ENCODE peak calls at places on chromosome 16, in seven cellular contexts. One of them, this sample, is unnamed.

GRCh38 chr16:57131351-57131970 is 39.1 kb downstream of the CPNE2 start:
- DNase-seq in A549: no peak
- DNase-seq in H1: no peak
- DNase-seq in ovary: no peak
- DNase-seq in sigmoid colon: peak; percentile 65
- DNase-seq in transverse colon: no peak
- DNase-seq in suprapubic skin: no peak
- DNase-seq in this sample: no peak

GRCh38 chr16:26665166-26665939 is 401.4 kb upstream of the C16orf82 start:
- DNase-seq in suprapubic skin: no peak
- DNase-seq in A549: no peak
- DNase-seq in transverse colon: no peak
- DNase-seq in H1: no peak
- DNase-seq in sigmoid colon: no peak
- DNase-seq in ovary: no peak
- DNase-seq in this sample: no peak

GRCh38 chr16:66949472-66949871 is 11.6 kb upstream of the CES3 start:
- DNase-seq in ovary: no peak
- DNase-seq in H1: no peak
- DNase-seq in A549: no peak
- DNase-seq in suprapubic skin: no peak
- DNase-seq in sigmoid colon: no peak
- DNase-seq in transverse colon: no peak
- DNase-seq in this sample: no peak

GRCh38 chr16:64308721-64309120 is 813.1 kb downstream of the CDH11 start:
- DNase-seq in A549: no peak
- DNase-seq in transverse colon: no peak
- DNase-seq in ovary: no peak
- DNase-seq in suprapubic skin: no peak
- DNase-seq in H1: no peak
- DNase-seq in sigmoid colon: no peak
- DNase-seq in this sample: no peak

GRCh38 chr16:46972971-46973456 is 460 bp downstream of the DNAJA2 start:
- DNase-seq in H1: peak; percentile 55
- DNase-seq in transverse colon: peak; percentile 50
- DNase-seq in sigmoid colon: peak; percentile 65
- DNase-seq in ovary: no peak
- DNase-seq in suprapubic skin: peak; percentile 80
- DNase-seq in A549: no peak
- DNase-seq in this sample: no peak

GRCh38 chr16:19375561-19376158 is 42.0 kb upstream of the TMC5 start:
- DNase-seq in suprapubic skin: no peak
- DNase-seq in H1: no peak
- DNase-seq in ovary: peak; percentile 38
- DNase-seq in A549: peak; percentile 70
- DNase-seq in transverse colon: peak; percentile 40
- DNase-seq in sigmoid colon: no peak
- DNase-seq in this sample: no peak

GRCh38 chr16:14036869-14037268 is 34.2 kb upstream of the MRTFB start:
- DNase-seq in transverse colon: no peak
- DNase-seq in suprapubic skin: no peak
- DNase-seq in ovary: no peak
- DNase-seq in H1: no peak
- DNase-seq in A549: no peak
- DNase-seq in sigmoid colon: no peak
- DNase-seq in this sample: no peak

GRCh38 chr16:47063011-47063724 is 80.6 kb downstream of the NETO2 start:
- DNase-seq in ovary: peak; percentile 12
- DNase-seq in suprapubic skin: no peak
- DNase-seq in A549: no peak
- DNase-seq in H1: no peak
- DNase-seq in sigmoid colon: peak; percentile 28
- DNase-seq in transverse colon: no peak
- DNase-seq in this sample: no peak

GRCh38 chr16:3022208-3022696 is 1.5 kb downstream of the HCFC1R1 start:
- DNase-seq in suprapubic skin: peak; percentile 95
- DNase-seq in ovary: peak; percentile 94
- DNase-seq in sigmoid colon: peak; percentile 96
- DNase-seq in transverse colon: peak; percentile 88
- DNase-seq in A549: peak; percentile 93
- DNase-seq in H1: peak; percentile 79
- DNase-seq in this sample: peak; percentile 87

GRCh38 chr16:50778284-50779163 is 36.6 kb downstream of the CYLD start:
- DNase-seq in suprapubic skin: no peak
- DNase-seq in sigmoid colon: no peak
- DNase-seq in ovary: no peak
- DNase-seq in transverse colon: no peak
- DNase-seq in A549: no peak
- DNase-seq in H1: no peak
- DNase-seq in this sample: no peak

GRCh38 chr16:65005696-65006095 is 116.2 kb downstream of the CDH11 start:
- DNase-seq in suprapubic skin: no peak
- DNase-seq in ovary: no peak
- DNase-seq in sigmoid colon: no peak
- DNase-seq in H1: no peak
- DNase-seq in A549: no peak
- DNase-seq in transverse colon: no peak
- DNase-seq in this sample: no peak

GRCh38 chr16:83802559-83802958 is 5.2 kb upstream of the HSBP1 start:
- DNase-seq in sigmoid colon: no peak
- DNase-seq in A549: no peak
- DNase-seq in H1: no peak
- DNase-seq in ovary: no peak
- DNase-seq in transverse colon: no peak
- DNase-seq in suprapubic skin: no peak
- DNase-seq in this sample: no peak

DNA sequence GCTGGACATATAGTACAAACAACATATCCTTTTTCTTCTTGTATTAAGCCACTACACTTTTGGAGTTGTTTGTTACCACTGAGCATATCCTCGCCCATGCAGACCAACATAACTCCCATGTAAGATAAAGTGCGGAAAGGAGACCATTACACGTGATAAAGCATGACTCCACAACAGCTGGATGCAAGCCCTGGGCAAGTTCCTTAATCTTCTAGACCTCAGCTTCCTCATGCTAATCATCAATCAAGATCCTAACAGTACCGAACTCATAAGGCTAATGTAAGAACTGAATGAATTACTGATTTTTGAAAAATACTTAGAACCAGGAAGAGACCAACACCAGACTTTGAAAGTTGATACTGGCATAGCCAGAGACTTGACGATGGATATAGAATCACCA is 47.0 kb upstream of the GSG1L start:
- DNase-seq in sigmoid colon: no peak
- DNase-seq in transverse colon: no peak
- DNase-seq in ovary: no peak
- DNase-seq in H1: no peak
- DNase-seq in A549: no peak
- DNase-seq in suprapubic skin: no peak
- DNase-seq in this sample: peak; percentile 25
- TF ChIP-seq EP300 in sigmoid colon: no peak
- TF ChIP-seq EP300 in transverse colon: no peak
- TF ChIP-seq EP300 in ovary: no peak
- TF ChIP-seq EP300 in H1: no peak
- TF ChIP-seq EP300 in A549: no peak
- TF ChIP-seq EP300 in suprapubic skin: no peak
- TF ChIP-seq EP300 in this sample: no peak

DNA sequence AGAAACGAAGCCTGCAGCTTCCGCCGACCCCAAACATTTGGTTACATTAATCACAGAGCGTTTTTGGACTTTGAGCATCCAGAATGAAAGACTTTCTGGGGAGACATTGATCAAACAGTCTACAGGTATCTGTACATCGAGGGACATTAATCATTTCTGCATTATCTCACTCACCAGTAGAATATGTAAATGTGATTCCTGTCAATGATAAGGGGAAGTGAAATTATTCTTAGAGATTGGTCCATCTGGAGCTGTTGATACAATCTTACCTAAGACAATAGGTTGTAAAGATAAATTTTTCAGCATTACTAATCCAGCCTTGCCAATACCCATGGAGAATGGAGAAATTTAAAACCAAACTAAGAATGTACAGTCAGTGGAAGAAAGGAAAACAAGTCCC is 103.5 kb upstream of the IRX3 start:
- DNase-seq in H1: no peak
- DNase-seq in sigmoid colon: no peak
- DNase-seq in transverse colon: no peak
- DNase-seq in suprapubic skin: peak; percentile 23
- DNase-seq in ovary: no peak
- DNase-seq in A549: no peak
- DNase-seq in this sample: no peak
- TF ChIP-seq EP300 in H1: no peak
- TF ChIP-seq EP300 in sigmoid colon: no peak
- TF ChIP-seq EP300 in transverse colon: no peak
- TF ChIP-seq EP300 in suprapubic skin: no peak
- TF ChIP-seq EP300 in ovary: no peak
- TF ChIP-seq EP300 in A549: no peak
- TF ChIP-seq EP300 in this sample: no peak

GRCh38 chr16:59030923-59031485 is 296.9 kb upstream of the GOT2 start:
- DNase-seq in H1: no peak
- DNase-seq in transverse colon: no peak
- DNase-seq in sigmoid colon: no peak
- DNase-seq in suprapubic skin: no peak
- DNase-seq in ovary: no peak
- DNase-seq in A549: no peak
- DNase-seq in this sample: no peak
- TF ChIP-seq EP300 in H1: no peak
- TF ChIP-seq EP300 in transverse colon: no peak
- TF ChIP-seq EP300 in sigmoid colon: no peak
- TF ChIP-seq EP300 in suprapubic skin: no peak
- TF ChIP-seq EP300 in ovary: no peak
- TF ChIP-seq EP300 in A549: no peak
- TF ChIP-seq EP300 in this sample: no peak

GRCh38 chr16:61596648-61597047 is 439.6 kb downstream of the CDH8 start:
- DNase-seq in A549: no peak
- DNase-seq in H1: no peak
- DNase-seq in transverse colon: no peak
- DNase-seq in suprapubic skin: no peak
- DNase-seq in sigmoid colon: no peak
- DNase-seq in ovary: no peak
- DNase-seq in this sample: no peak
- TF ChIP-seq EP300 in A549: no peak
- TF ChIP-seq EP300 in H1: no peak
- TF ChIP-seq EP300 in transverse colon: no peak
- TF ChIP-seq EP300 in suprapubic skin: no peak
- TF ChIP-seq EP300 in sigmoid colon: no peak
- TF ChIP-seq EP300 in ovary: no peak
- TF ChIP-seq EP300 in this sample: no peak

GRCh38 chr16:687499-687898 is 2.7 kb downstream of the WDR24 start:
- DNase-seq in suprapubic skin: no peak
- DNase-seq in ovary: no peak
- DNase-seq in sigmoid colon: no peak
- DNase-seq in A549: no peak
- DNase-seq in transverse colon: no peak
- DNase-seq in H1: no peak
- DNase-seq in this sample: no peak
- TF ChIP-seq EP300 in suprapubic skin: no peak
- TF ChIP-seq EP300 in ovary: no peak
- TF ChIP-seq EP300 in sigmoid colon: no peak
- TF ChIP-seq EP300 in A549: no peak
- TF ChIP-seq EP300 in transverse colon: no peak
- TF ChIP-seq EP300 in H1: no peak
- TF ChIP-seq EP300 in this sample: no peak

GRCh38 chr16:53126390-53126789 is 71.6 kb downstream of the CHD9 start:
- DNase-seq in transverse colon: no peak
- DNase-seq in suprapubic skin: no peak
- DNase-seq in sigmoid colon: no peak
- DNase-seq in ovary: no peak
- DNase-seq in A549: no peak
- DNase-seq in H1: no peak
- DNase-seq in this sample: no peak
- TF ChIP-seq EP300 in transverse colon: no peak
- TF ChIP-seq EP300 in suprapubic skin: no peak
- TF ChIP-seq EP300 in sigmoid colon: no peak
- TF ChIP-seq EP300 in ovary: no peak
- TF ChIP-seq EP300 in A549: no peak
- TF ChIP-seq EP300 in H1: no peak
- TF ChIP-seq EP300 in this sample: no peak

GRCh38 chr16:11224894-11225676 is 30.9 kb downstream of the SOCS1 start:
- DNase-seq in suprapubic skin: no peak
- DNase-seq in A549: no peak
- DNase-seq in ovary: no peak
- DNase-seq in sigmoid colon: no peak
- DNase-seq in transverse colon: peak; percentile 78
- DNase-seq in H1: no peak
- DNase-seq in this sample: no peak
- TF ChIP-seq EP300 in suprapubic skin: no peak
- TF ChIP-seq EP300 in A549: no peak
- TF ChIP-seq EP300 in ovary: no peak
- TF ChIP-seq EP300 in sigmoid colon: no peak
- TF ChIP-seq EP300 in transverse colon: no peak
- TF ChIP-seq EP300 in H1: no peak
- TF ChIP-seq EP300 in this sample: no peak

DNA sequence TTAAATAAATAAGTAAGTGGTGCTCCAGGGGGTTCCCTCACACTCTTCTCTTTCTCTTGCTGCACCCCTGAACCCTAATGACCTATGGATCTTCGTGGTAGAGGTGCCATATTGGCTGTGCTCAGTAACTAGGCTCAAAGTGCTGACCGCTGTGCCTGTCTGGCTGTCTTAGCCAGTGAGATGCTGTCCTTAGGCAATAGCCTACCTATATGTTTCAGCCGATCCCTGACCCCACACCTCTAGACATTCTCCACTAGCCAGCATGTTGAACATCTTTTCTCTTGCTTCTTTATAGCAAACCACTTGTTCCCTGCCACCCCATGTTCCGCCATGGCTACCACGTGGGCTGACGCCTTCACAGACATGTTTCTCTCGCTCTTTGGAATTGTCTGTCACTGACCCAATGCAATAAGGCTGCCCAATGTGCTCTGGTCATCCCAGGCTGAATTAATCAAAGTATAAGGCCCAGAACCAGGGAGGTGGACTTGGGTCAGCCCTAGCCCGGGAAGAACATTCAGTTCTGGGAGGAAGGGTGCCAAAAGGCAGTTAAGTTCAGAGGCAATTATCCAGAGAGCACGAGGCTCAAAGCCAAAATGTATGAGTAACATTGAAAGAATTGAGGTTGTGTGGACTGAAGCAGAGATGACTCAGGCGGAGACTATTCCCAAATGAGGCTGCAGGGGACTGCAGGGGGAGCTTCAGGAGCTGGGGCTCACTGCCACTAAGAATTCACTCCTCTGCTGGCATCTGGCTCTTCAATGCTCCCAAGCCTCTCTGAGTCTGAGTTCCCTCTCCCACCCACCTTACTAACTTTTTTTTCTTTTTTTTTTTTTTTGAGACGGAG is 28.7 kb upstream of the TNRC6A start:
- DNase-seq in suprapubic skin: peak; percentile 82
- DNase-seq in A549: peak; percentile 94
- DNase-seq in H1: no peak
- DNase-seq in transverse colon: peak; percentile 60
- DNase-seq in sigmoid colon: peak; percentile 96
- DNase-seq in ovary: peak; percentile 73
- DNase-seq in this sample: peak; percentile 95
- TF ChIP-seq EP300 in suprapubic skin: peak; percentile 83
- TF ChIP-seq EP300 in A549: peak; percentile 71
- TF ChIP-seq EP300 in H1: no peak
- TF ChIP-seq EP300 in transverse colon: peak; percentile 94
- TF ChIP-seq EP300 in sigmoid colon: peak; percentile 98
- TF ChIP-seq EP300 in ovary: peak; percentile 74
- TF ChIP-seq EP300 in this sample: peak; percentile 98